ENCODE peak calls at places on chromosomes 5 and 9, in eight cellular contexts. E is left ventricle myocardium inferior, B is cardiac muscle cell, D is OCI-LY7, K is heart right ventricle, N is kidney, X is uterus, W is pancreas. A is an unnamed sample.
A peak's percentile ranks its signal among the peaks of the same experiment; 100 is the strongest.

GRCh38 chr5:111385970-111386831 is 126.1 kb downstream of the STARD4 start:
- DNase-seq in X (no peak), K (no peak), W (no peak), D (no peak), E (no peak), B (no peak), N (peak; percentile 28), A (no peak)

GRCh38 chr5:133930061-133930823 is 38.2 kb downstream of the C5orf15 start:
- DNase-seq in N (no peak), X (no peak), K (no peak), W (no peak), E (no peak), D (no peak), B (peak; percentile 59), A (no peak)

GRCh38 chr5:157686841-157687554 is 15.7 kb downstream of the C5orf52 start:
- DNase-seq in D (no peak), W (no peak), N (no peak), X (no peak), K (no peak), B (no peak), E (no peak), A (no peak)

GRCh38 chr5:149215478-149216042 is 56.1 kb upstream of the AFAP1L1 start:
- DNase-seq in E (peak; percentile 44), B (peak; percentile 30), X (peak; percentile 27), K (no peak), N (no peak), W (no peak), D (no peak), A (peak; percentile 76)

GRCh38 chr9:76658510-76659231 is 105.6 kb upstream of the PCA3 start:
- DNase-seq in B (peak; percentile 84), D (peak; percentile 78), N (no peak), E (no peak), X (no peak), K (no peak), W (no peak), A (no peak)

GRCh38 chr5:93273176-93273575 is 307.8 kb downstream of the NR2F1-AS1 start:
- DNase-seq in W (no peak), B (peak; percentile 65), X (no peak), D (no peak), K (no peak), E (no peak), N (no peak), A (no peak)

GRCh38 chr5:137022725-137023124 is 476.4 kb downstream of the SPOCK1 start:
- DNase-seq in K (no peak), W (no peak), X (no peak), B (peak; percentile 16), D (no peak), E (no peak), N (no peak), A (no peak)

GRCh38 chr9:110575952-110576351 is 3.6 kb downstream of the SVEP1 start:
- DNase-seq in W (no peak), E (no peak), N (no peak), K (no peak), X (no peak), D (no peak), B (peak; percentile 23), A (no peak)

GRCh38 chr9:83707518-83707767 is 315 bp downstream of the UBQLN1 start:
- DNase-seq in B (no peak), K (no peak), X (no peak), D (no peak), W (no peak), N (no peak), E (no peak), A (peak; percentile 84)

GRCh38 chr5:80961376-80962281 is 1.5 kb downstream of the RASGRF2 start:
- DNase-seq in N (no peak), K (no peak), E (no peak), W (no peak), B (no peak), X (no peak), D (no peak), A (no peak)

GRCh38 chr5:127801751-127802476 is 98.7 kb downstream of the CCDC192 start:
- DNase-seq in E (no peak), W (no peak), N (no peak), X (no peak), K (no peak), D (no peak), B (peak; percentile 23), A (peak; percentile 33)

GRCh38 chr5:141343242-141343952 is at the start of gene PCDHGA3:
- DNase-seq in N (no peak), X (no peak), W (peak; percentile 31), D (peak; percentile 17), E (no peak), B (peak; percentile 63), K (peak; percentile 41), A (no peak)

GRCh38 chr9:134192951-134193731 is 28.8 kb upstream of the RNU6ATAC start:
- DNase-seq in X (peak; percentile 6), K (no peak), E (no peak), D (no peak), B (no peak), W (no peak), N (peak; percentile 64), A (no peak)

GRCh38 chr5:57066921-57067914 is 106.6 kb upstream of the GPBP1 start:
- DNase-seq in N (no peak), W (no peak), B (no peak), K (no peak), X (no peak), E (no peak), D (no peak), A (no peak)

GRCh38 chr9:128828719-128829452 is 708 bp downstream of the SPOUT1 start:
- DNase-seq in K (no peak), W (no peak), B (no peak), N (no peak), D (no peak), E (no peak), X (no peak), A (no peak)

GRCh38 chr9:109986423-109987055 is 206.5 kb downstream of the PALM2AKAP2 start:
- DNase-seq in E (no peak), X (no peak), B (peak; percentile 91), D (no peak), N (no peak), K (no peak), W (no peak), A (no peak)

DNA sequence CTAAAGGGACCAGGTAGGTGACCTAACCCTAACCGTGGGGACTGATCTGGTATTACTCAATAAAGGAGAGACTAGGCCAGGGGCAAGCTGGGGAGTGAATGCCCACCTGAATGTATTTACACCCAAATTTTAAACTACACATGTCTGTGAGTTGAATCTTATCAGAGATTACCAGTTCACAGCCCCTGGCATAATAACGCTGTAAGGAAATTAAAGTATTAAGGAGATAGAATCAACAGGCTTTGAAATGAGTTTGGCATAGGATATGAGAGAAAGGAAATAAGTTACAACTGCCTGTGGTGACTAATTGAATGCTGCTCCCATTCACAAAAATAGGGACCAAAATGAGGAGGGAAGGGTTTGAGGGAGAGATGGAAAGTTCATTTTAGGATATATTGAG is 593.3 kb downstream of the CSNK1G3 start:
- DNase-seq in D (no peak), X (no peak), E (no peak), B (no peak), W (no peak), N (no peak), K (no peak), A (no peak)
- H3K4me1 ChIP-seq in D (no peaks in the 10 kb centered on the region), X (no peaks in the 10 kb centered on the region), E (no peaks in the 10 kb centered on the region), B (no peaks in the 10 kb centered on the region), W (no peaks in the 10 kb centered on the region), N (no peaks in the 10 kb centered on the region), K (no peaks in the 10 kb centered on the region), A (no peaks in the 10 kb centered on the region)

DNA sequence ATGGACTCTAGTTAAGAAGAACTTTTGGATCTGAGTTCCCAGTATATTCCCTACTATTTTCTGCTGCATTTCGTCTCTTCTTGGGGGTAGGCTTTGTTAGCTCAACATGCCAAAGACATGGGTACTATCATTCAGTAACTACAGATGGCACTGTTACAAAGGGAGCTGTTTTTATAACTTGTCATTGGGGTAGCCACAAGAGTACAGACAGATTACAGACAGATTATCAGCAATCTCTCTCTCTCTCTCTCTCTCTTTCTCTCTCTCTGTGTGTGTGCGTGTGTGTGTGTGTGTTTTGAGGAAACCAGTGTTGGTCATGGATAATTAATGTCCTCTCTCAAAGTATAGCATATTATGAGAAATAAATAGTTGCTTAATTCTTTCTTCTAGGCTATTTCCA is 116.1 kb downstream of the WDR70 start:
- DNase-seq in D (no peak), N (no peak), X (no peak), B (peak; percentile 51), E (no peak), K (no peak), W (no peak), A (no peak)
- H3K27ac ChIP-seq in D (no peak overlapping the region), N (no peak overlapping the region), X (no peak overlapping the region), B (no peak overlapping the region), E (no peak overlapping the region), K (no peak overlapping the region), W (no peak overlapping the region), A (no peak overlapping the region)

DNA sequence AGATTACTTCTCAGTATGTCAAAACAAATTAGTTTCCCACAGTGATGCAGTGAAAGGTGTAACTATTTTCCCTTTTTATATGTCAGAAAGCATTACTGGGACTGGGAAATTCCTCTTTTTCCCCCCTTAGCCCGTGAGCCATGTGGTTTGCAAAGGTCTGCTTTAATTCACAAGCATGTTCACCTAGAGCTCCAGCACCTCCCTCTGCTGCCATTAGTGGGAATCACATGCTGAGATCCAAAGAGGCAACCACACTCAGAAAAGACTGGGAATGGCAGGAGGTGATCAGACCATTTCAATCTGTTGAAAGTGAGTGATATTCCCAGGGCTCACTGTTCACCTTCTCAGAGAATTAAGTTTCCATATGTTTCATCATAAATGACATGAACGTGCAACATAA is 703.7 kb upstream of the WWC1 start:
- DNase-seq in K (peak; percentile 11), N (no peak), E (no peak), W (peak; percentile 10), B (peak; percentile 50), X (no peak), D (no peak), A (no peak)
- TF ChIP-seq CTCF in K (peak; percentile 38), N (peak; percentile 7), E (peak; percentile 58), W (peak; percentile 10), B (peak; percentile 61), X (no peak), D (no peak), A (peak; percentile 8)

GRCh38 chr9:627571-627970 is 213.9 kb upstream of the DMRT1 start:
- DNase-seq in X (no peak), W (no peak), K (no peak), B (no peak), E (no peak), N (no peak), D (no peak), A (no peak)

GRCh38 chr9:631596-631995 is 209.9 kb upstream of the DMRT1 start:
- DNase-seq in W (no peak), D (no peak), K (no peak), B (no peak), X (no peak), N (no peak), E (no peak), A (no peak)

GRCh38 chr9:630817-631216 is 210.7 kb upstream of the DMRT1 start:
- DNase-seq in B (no peak), X (no peak), W (no peak), K (no peak), N (no peak), D (no peak), E (no peak), A (no peak)

GRCh38 chr9:626591-626990 is 214.9 kb upstream of the DMRT1 start:
- DNase-seq in K (no peak), W (no peak), B (no peak), N (no peak), D (no peak), E (no peak), X (peak; percentile 59), A (no peak)

DNA sequence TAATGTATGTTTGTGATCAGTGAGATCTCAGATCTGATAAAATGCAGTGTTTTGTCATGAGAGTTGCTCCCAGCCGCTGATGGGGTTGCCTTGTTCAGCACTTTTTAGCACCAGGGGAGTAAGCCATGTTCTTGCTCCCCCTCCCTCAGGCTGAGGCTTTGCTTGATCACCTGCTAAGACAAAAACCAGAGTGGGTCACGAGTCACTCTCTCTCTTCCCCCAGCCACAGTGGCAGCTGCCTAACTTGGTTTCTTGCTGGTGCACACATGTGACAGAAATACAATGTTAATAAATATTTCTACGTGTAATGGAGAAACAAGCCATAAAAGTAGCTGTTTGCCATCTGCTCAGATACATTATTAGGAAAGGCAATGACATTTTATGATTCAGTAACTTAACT is 212.4 kb upstream of the DMRT1 start:
- DNase-seq in E (no peak), N (no peak), K (no peak), D (no peak), X (no peak), W (no peak), B (no peak), A (no peak)
- H3K4me1 ChIP-seq in E (peaks cover 81% of the 10 kb centered on the region), N (peaks cover 2% of the 10 kb centered on the region), K (peaks cover 36% of the 10 kb centered on the region), D (peaks cover 28% of the 10 kb centered on the region), X (peaks cover 7% of the 10 kb centered on the region), W (peaks cover 9% of the 10 kb centered on the region), B (peaks cover 33% of the 10 kb centered on the region), A (peaks cover 3% of the 10 kb centered on the region)